ENCODE peak calls at places on chromosomes 6 and 20, in seven cellular contexts. J is endothelial cell of umbilical vein, Q is nephron progenitor cell, Z is astrocyte, G is OCI-LY7, H is mesothelial cell of epicardium, P is epithelial cell of esophagus. F is an unnamed sample.

GRCh38 chr20:53809728-53810365 is 216.2 kb upstream of the ZNF217 start:
- DNase-seq in J (no peak), Q (no peak), Z (no peak), G (no peak), H (no peak), P (no peak), F (no peak)

GRCh38 chr20:8361008-8361652 is 229.1 kb downstream of the PLCB1 start:
- DNase-seq in J (no peak), Q (no peak), Z (peak; percentile 67), G (peak; percentile 34), H (no peak), P (peak; percentile 1), F (no peak)

GRCh38 chr6:133704371-133704770 is 184.5 kb upstream of the TCF21 start:
- DNase-seq in J (no peak), Q (no peak), Z (peak; percentile 14), G (no peak), H (no peak), P (no peak), F (no peak)

GRCh38 chr20:15288076-15288475 is 950.7 kb upstream of the FLRT3 start:
- DNase-seq in J (no peak), Q (no peak), Z (no peak), G (no peak), H (no peak), P (no peak), F (no peak)

GRCh38 chr20:10792291-10792690 is 118.5 kb upstream of the JAG1 start:
- DNase-seq in J (no peak), Q (no peak), Z (no peak), G (no peak), H (no peak), P (no peak), F (no peak)

GRCh38 chr6:43260791-43261190 is 17.5 kb downstream of the TTBK1 start:
- DNase-seq in J (peak; percentile 64), Q (no peak), Z (no peak), G (no peak), H (no peak), P (no peak), F (no peak)

GRCh38 chr6:33513213-33513612 is 58.8 kb downstream of the ZBTB9 start:
- DNase-seq in J (no peak), Q (no peak), Z (no peak), G (no peak), H (no peak), P (no peak), F (no peak)

GRCh38 chr6:77341058-77341986 is 122.0 kb downstream of the HTR1B start:
- DNase-seq in J (peak; percentile 81), Q (no peak), Z (no peak), G (no peak), H (no peak), P (peak; percentile 11), F (no peak)

GRCh38 chr20:36462440-36463211 is 78.7 kb upstream of the MYL9 start:
- DNase-seq in J (peak; percentile 70), Q (peak; percentile 49), Z (peak; percentile 49), G (peak; percentile 49), H (no peak), P (peak; percentile 50), F (no peak)

GRCh38 chr20:47672886-47673670 is 112.2 kb downstream of the SULF2 start:
- DNase-seq in J (no peak), Q (no peak), Z (no peak), G (no peak), H (no peak), P (no peak), F (no peak)

GRCh38 chr20:17615645-17616479 is 46.0 kb downstream of the DSTN start:
- DNase-seq in J (no peak), Q (no peak), Z (no peak), G (no peak), H (no peak), P (no peak), F (no peak)

GRCh38 chr6:45667766-45668165 is 290.0 kb upstream of the SUPT3H start:
- DNase-seq in J (no peak), Q (no peak), Z (no peak), G (no peak), H (no peak), P (no peak), F (no peak)

GRCh38 chr6:117449549-117450439 is 24.1 kb upstream of the ROS1 start:
- DNase-seq in J (peak; percentile 84), Q (peak; percentile 61), Z (peak; percentile 69), G (peak; percentile 62), H (peak; percentile 25), P (peak; percentile 78), F (peak; percentile 30)
- TF ChIP-seq CTCF in J (peak; percentile 48), Q (peak; percentile 79), Z (peak; percentile 89), G (peak; percentile 86), H (peak; percentile 90), P (peak; percentile 66), F (peak; percentile 33)

DNA sequence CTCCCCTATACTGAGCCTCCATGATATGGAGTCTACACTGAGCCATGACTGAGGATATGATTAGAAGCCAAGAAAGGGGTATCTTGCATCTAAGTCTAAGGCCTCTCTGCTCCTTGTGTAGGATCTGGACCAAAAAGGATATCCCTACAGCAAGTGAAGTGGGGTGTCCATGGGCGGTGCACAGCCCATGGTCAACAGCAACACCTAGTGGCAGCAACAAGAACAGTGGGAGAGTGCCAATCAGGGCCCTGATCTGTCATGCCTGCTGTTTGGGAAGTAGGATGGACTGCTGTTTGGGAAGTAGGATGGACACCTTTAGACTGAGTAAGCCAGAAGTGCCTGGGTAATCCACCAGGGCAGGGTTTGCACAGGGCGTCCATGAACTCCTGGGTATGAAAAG is 22.4 kb downstream of the PTGIS start:
- DNase-seq in J (no peak), Q (no peak), Z (no peak), G (peak; percentile 22), H (no peak), P (no peak), F (no peak)
- TF ChIP-seq CTCF in J (peak; percentile 2), Q (no peak), Z (no peak), G (peak; percentile 71), H (no peak), P (peak; percentile 11), F (no peak)

DNA sequence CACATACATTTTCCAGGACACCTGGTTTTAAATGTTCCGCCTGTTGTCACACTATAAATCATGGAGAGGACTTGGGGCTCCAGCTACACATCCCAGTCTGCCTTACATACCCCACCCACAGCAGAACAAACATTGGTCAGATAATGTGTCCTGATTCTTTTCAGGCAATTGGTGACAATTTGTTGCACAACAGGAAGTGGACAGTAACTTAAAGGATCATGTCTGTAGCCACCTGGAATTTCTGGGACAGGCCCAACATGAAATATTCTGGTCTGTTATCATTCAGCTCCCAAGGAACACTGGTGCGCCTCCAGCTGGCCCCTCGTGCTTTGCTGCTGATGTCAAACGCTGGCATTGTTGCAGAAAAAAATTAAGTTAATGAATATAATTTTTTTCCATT is 117.2 kb downstream of the SOBP start:
- DNase-seq in J (no peak), Q (no peak), Z (no peak), G (no peak), H (no peak), P (no peak), F (no peak)
- TF ChIP-seq CTCF in J (no peak), Q (no peak), Z (no peak), G (peak; percentile 13), H (no peak), P (no peak), F (no peak)

DNA sequence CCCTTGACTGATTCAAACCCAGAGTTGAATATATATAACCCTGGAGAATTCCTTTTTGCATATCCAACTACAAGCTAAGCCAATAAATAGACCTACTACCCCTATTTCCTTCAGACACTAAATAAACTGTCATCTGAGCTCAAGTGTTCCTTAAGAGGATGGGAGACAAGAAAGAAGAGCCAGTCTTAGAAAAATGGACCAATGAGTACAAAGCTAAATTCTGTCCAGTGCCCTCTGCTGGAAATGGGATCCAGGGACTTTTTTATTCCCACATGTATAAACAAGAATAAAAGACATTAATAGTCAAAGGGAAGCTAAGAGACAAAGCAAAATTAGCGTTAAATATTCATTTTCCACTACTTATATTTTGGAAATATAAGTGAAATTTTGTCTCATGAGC is 4.8 kb downstream of the PPP1R10 start:
- DNase-seq in J (no peak), Q (no peak), Z (peak; percentile 23), G (no peak), H (no peak), P (peak; percentile 45), F (no peak)
- TF ChIP-seq CTCF in J (peak; percentile 22), Q (no peak), Z (peak; percentile 34), G (peak; percentile 63), H (no peak), P (peak; percentile 45), F (no peak)

GRCh38 chr20:51447765-51448148 is 94.8 kb downstream of the NFATC2 start:
- DNase-seq in J (no peak), Q (no peak), Z (no peak), G (no peak), H (no peak), P (no peak), F (no peak)

GRCh38 chr20:51446230-51446629 is 96.3 kb downstream of the NFATC2 start:
- DNase-seq in J (no peak), Q (no peak), Z (no peak), G (no peak), H (no peak), P (no peak), F (no peak)

GRCh38 chr20:51445591-51445990 is 96.9 kb downstream of the NFATC2 start:
- DNase-seq in J (no peak), Q (no peak), Z (no peak), G (no peak), H (no peak), P (no peak), F (no peak)

GRCh38 chr20:51446656-51447055 is 95.9 kb downstream of the NFATC2 start:
- DNase-seq in J (peak; percentile 92), Q (no peak), Z (peak; percentile 75), G (no peak), H (no peak), P (peak; percentile 44), F (no peak)

GRCh38 chr20:51447097-51447764 is 95.3 kb downstream of the NFATC2 start:
- DNase-seq in J (peak; percentile 95), Q (no peak), Z (peak; percentile 98), G (no peak), H (no peak), P (peak; percentile 83), F (no peak)
- TF ChIP-seq CTCF in J (no peak), Q (no peak), Z (no peak), G (no peak), H (no peak), P (no peak), F (no peak)

GRCh38 chr6:156878688-156879087 is 101.5 kb downstream of the ARID1B start:
- DNase-seq in J (no peak), Q (no peak), Z (no peak), G (no peak), H (no peak), P (no peak), F (no peak)

GRCh38 chr6:156877126-156877863 is 100.1 kb downstream of the ARID1B start:
- DNase-seq in J (no peak), Q (no peak), Z (no peak), G (no peak), H (no peak), P (no peak), F (no peak)

GRCh38 chr6:156875062-156875461 is 97.9 kb downstream of the ARID1B start:
- DNase-seq in J (no peak), Q (no peak), Z (no peak), G (no peak), H (no peak), P (no peak), F (no peak)

GRCh38 chr6:156873654-156874380 is 96.6 kb downstream of the ARID1B start:
- DNase-seq in J (no peak), Q (no peak), Z (no peak), G (no peak), H (no peak), P (no peak), F (no peak)

GRCh38 chr6:156876302-156876701 is 99.1 kb downstream of the ARID1B start:
- DNase-seq in J (no peak), Q (no peak), Z (no peak), G (no peak), H (no peak), P (no peak), F (no peak)
- TF ChIP-seq CTCF in J (peak; percentile 47), Q (no peak), Z (peak; percentile 22), G (peak; percentile 65), H (no peak), P (peak; percentile 24), F (no peak)

F was measured in GM20000.